ENCODE peak calls at places on chromosome 21, in seven cellular contexts. B, X, P, Y, C, O and F are unnamed samples.
A peak's percentile ranks its signal among the peaks of the same experiment; 100 is the strongest.

GRCh38 chr21:35933466-35933865 is 126.9 kb downstream of the SETD4 start:
- DNase-seq in O (no peak), P (peak; percentile 88), C (no peak), X (peak; percentile 60), Y (peak; percentile 79), B (no peak), F (peak; percentile 45)

GRCh38 chr21:45991606-45992301 is 10.2 kb downstream of the COL6A1 start:
- DNase-seq in P (no peak), O (no peak), B (no peak), Y (no peak), X (no peak), C (no peak), F (no peak)

GRCh38 chr21:16169102-16169511 is 439.3 kb downstream of the USP25 start:
- DNase-seq in P (peak; percentile 37), Y (peak; percentile 57), X (no peak), C (no peak), O (no peak), B (no peak), F (no peak)

GRCh38 chr21:17602874-17603273 is 9.8 kb downstream of the BTG3 start:
- DNase-seq in C (no peak), Y (peak; percentile 14), O (no peak), P (no peak), X (no peak), B (no peak), F (no peak)

GRCh38 chr21:35932232-35932911 is 128.0 kb downstream of the SETD4 start:
- DNase-seq in B (no peak), O (peak; percentile 98), Y (peak; percentile 67), C (peak; percentile 4), P (peak; percentile 68), X (peak; percentile 71), F (peak; percentile 98)

GRCh38 chr21:44949161-44950015 is 9.6 kb downstream of the SLX9 start:
- DNase-seq in B (peak; percentile 37), Y (no peak), P (peak; percentile 84), X (peak; percentile 93), C (peak; percentile 80), O (no peak), F (peak; percentile 31)

GRCh38 chr21:21018841-21019240 is 20.6 kb downstream of the NCAM2 start:
- DNase-seq in X (no peak), Y (no peak), C (no peak), P (no peak), B (peak; percentile 10), O (no peak), F (no peak)

GRCh38 chr21:38661296-38662223 is 144.2 kb upstream of the ETS2 start:
- DNase-seq in O (no peak), Y (no peak), X (peak; percentile 24), P (peak; percentile 70), C (no peak), B (no peak), F (no peak)

GRCh38 chr21:37582613-37583012 is 216.0 kb downstream of the DYRK1A start:
- DNase-seq in Y (peak; percentile 17), B (no peak), P (peak; percentile 73), O (peak; percentile 24), X (peak; percentile 39), C (no peak), F (peak; percentile 26)

GRCh38 chr21:42974832-42975820 is 764 bp downstream of the PKNOX1 start:
- DNase-seq in B (peak; percentile 60), C (peak; percentile 63), O (peak; percentile 61), Y (no peak), P (peak; percentile 75), X (peak; percentile 68), F (peak; percentile 25)

GRCh38 chr21:29145354-29145782 is 14.9 kb downstream of the MAP3K7CL start:
- DNase-seq in X (peak; percentile 37), C (no peak), P (peak; percentile 83), B (no peak), O (no peak), Y (peak; percentile 65), F (no peak)

GRCh38 chr21:43318841-43319781 is 107.8 kb downstream of the SIK1 start:
- DNase-seq in X (no peak), O (no peak), C (no peak), P (peak; percentile 85), B (no peak), Y (no peak), F (no peak)

GRCh38 chr21:35559128-35559831 is 501.0 kb downstream of the SETD4 start:
- DNase-seq in X (peak; percentile 63), O (no peak), Y (peak; percentile 90), B (no peak), P (peak; percentile 89), C (no peak), F (no peak)

GRCh38 chr21:35206141-35207125 is 157.3 kb upstream of the RUNX1 start:
- DNase-seq in P (no peak), C (no peak), O (no peak), X (no peak), Y (no peak), B (no peak), F (no peak)

GRCh38 chr21:17368748-17369363 is 144.0 kb upstream of the CXADR start:
- DNase-seq in C (no peak), X (no peak), O (no peak), Y (no peak), B (no peak), P (no peak), F (no peak)

GRCh38 chr21:25188639-25189038 is 418.6 kb downstream of the MRPL39 start:
- DNase-seq in O (no peak), Y (no peak), C (no peak), P (no peak), X (no peak), B (no peak), F (no peak)

GRCh38 chr21:44742418-44743153 is 31.2 kb upstream of the TSPEAR start:
- DNase-seq in Y (no peak), O (no peak), P (no peak), C (no peak), X (no peak), B (no peak), F (peak; percentile 10)

GRCh38 chr21:38699048-38699447 is 106.7 kb upstream of the ETS2 start:
- DNase-seq in Y (no peak), C (no peak), X (no peak), B (no peak), O (no peak), P (no peak), F (no peak)

GRCh38 chr21:39533545-39534226 is 79.1 kb upstream of the B3GALT5 start:
- DNase-seq in Y (no peak), C (no peak), B (no peak), O (no peak), P (no peak), X (no peak), F (no peak)

GRCh38 chr21:46402421-46402820 is 56.3 kb upstream of the DIP2A start:
- DNase-seq in P (no peak), Y (no peak), B (no peak), O (no peak), X (no peak), C (no peak), F (no peak)

GRCh38 chr21:38379171-38379570 is 119.1 kb downstream of the ERG start:
- DNase-seq in C (no peak), Y (no peak), B (no peak), O (no peak), P (no peak), X (no peak), F (no peak)

GRCh38 chr21:39911792-39912191 is 44.6 kb downstream of the PCP4 start:
- DNase-seq in O (no peak), C (no peak), B (no peak), P (no peak), Y (no peak), X (no peak), F (no peak)

GRCh38 chr21:46393451-46393940 is 65.2 kb upstream of the DIP2A start:
- DNase-seq in O (no peak), P (no peak), X (no peak), C (no peak), B (no peak), Y (no peak), F (no peak)

GRCh38 chr21:40176732-40177131 is 309.5 kb downstream of the PCP4 start:
- DNase-seq in P (no peak), Y (no peak), X (no peak), O (no peak), C (no peak), B (no peak), F (no peak)

GRCh38 chr21:25298512-25299491 is 308.5 kb downstream of the MRPL39 start:
- DNase-seq in C (no peak), B (no peak), P (no peak), Y (no peak), O (no peak), X (no peak), F (no peak)

GRCh38 chr21:35352066-35352770 is 303.1 kb upstream of the RUNX1 start:
- DNase-seq in Y (peak; percentile 61), C (no peak), X (no peak), P (peak; percentile 62), O (no peak), B (no peak), F (no peak)

GRCh38 chr21:33687634-33688033 is 45.3 kb downstream of the ITSN1 start:
- DNase-seq in P (no peak), Y (no peak), C (no peak), X (no peak), B (no peak), O (no peak), F (no peak)

GRCh38 chr21:27648560-27648959 is 681.7 kb upstream of the ADAMTS5 start:
- DNase-seq in C (no peak), Y (peak; percentile 20), P (peak; percentile 82), O (no peak), B (no peak), X (no peak), F (no peak)